ENCODE peak calls at places on chromosomes 16 and 17, in eight cellular contexts. Z, H, F, M, E, J, T and I are unnamed samples.

GRCh38 chr16:30934827-30935557 is 11.6 kb downstream of the FBXL19 start:
- DNase-seq in Z (peak), H (peak), F (no peak), M (peak), E (peak), J (no peak), T (peak), I (peak)

GRCh38 chr16:68281368-68282063 is 17.2 kb downstream of the SLC7A6 start:
- DNase-seq in Z (no peak), H (no peak), F (no peak), M (peak), E (no peak), J (no peak), T (no peak), I (no peak)

GRCh38 chr16:5604770-5605169 is 507.2 kb upstream of the EEF2KMT start:
- DNase-seq in Z (no peak), H (no peak), F (no peak), M (peak), E (no peak), J (no peak), T (no peak), I (no peak)

GRCh38 chr17:47276868-47277267 is 23.2 kb downstream of the ITGB3 start:
- DNase-seq in Z (peak), H (no peak), F (no peak), M (no peak), E (peak), J (peak), T (no peak), I (peak)

GRCh38 chr17:78263063-78263735 is 31.8 kb downstream of the TMEM235 start:
- DNase-seq in Z (no peak), H (no peak), F (no peak), M (no peak), E (no peak), J (no peak), T (no peak), I (no peak)

GRCh38 chr17:36600936-36601302 is 464 bp upstream of the MRM1 start:
- DNase-seq in Z (no peak), H (no peak), F (peak), M (peak), E (no peak), J (no peak), T (no peak), I (no peak)

GRCh38 chr16:19020689-19021088 is 37.0 kb downstream of the TMC7 start:
- DNase-seq in Z (no peak), H (no peak), F (no peak), M (no peak), E (no peak), J (no peak), T (no peak), I (no peak)

GRCh38 chr17:61299517-61300513 is 99.8 kb upstream of the TBX2 start:
- DNase-seq in Z (no peak), H (no peak), F (no peak), M (no peak), E (no peak), J (no peak), T (no peak), I (no peak)

GRCh38 chr17:70271672-70272071 is 102.3 kb downstream of the KCNJ2 start:
- DNase-seq in Z (no peak), H (no peak), F (no peak), M (no peak), E (no peak), J (no peak), T (no peak), I (peak)

GRCh38 chr16:51636913-51637743 is 486.1 kb upstream of the SALL1 start:
- DNase-seq in Z (peak), H (no peak), F (no peak), M (no peak), E (peak), J (no peak), T (no peak), I (peak)

GRCh38 chr17:41527076-41528023 is 758 bp downstream of the KRT19 start:
- DNase-seq in Z (peak), H (no peak), F (no peak), M (no peak), E (no peak), J (no peak), T (peak), I (no peak)

GRCh38 chr17:70855401-70856054 is 686.2 kb downstream of the KCNJ2 start:
- DNase-seq in Z (peak), H (no peak), F (no peak), M (no peak), E (no peak), J (no peak), T (no peak), I (peak)

GRCh38 chr16:28495795-28496749 is 1.6 kb downstream of the APOBR start:
- DNase-seq in Z (no peak), H (no peak), F (no peak), M (no peak), E (no peak), J (no peak), T (no peak), I (no peak)

GRCh38 chr16:57297856-57298255 is 13.4 kb upstream of the PLLP start:
- DNase-seq in Z (no peak), H (no peak), F (no peak), M (peak), E (no peak), J (no peak), T (peak), I (no peak)

GRCh38 chr16:25063102-25063501 is 47.9 kb upstream of the ARHGAP17 start:
- DNase-seq in Z (no peak), H (no peak), F (no peak), M (no peak), E (no peak), J (no peak), T (peak), I (no peak)

GRCh38 chr16:28596840-28597691 is at the start of gene SULT1A2:
- DNase-seq in Z (no peak), H (no peak), F (no peak), M (no peak), E (no peak), J (no peak), T (no peak), I (peak)

GRCh38 chr17:6471531-6472465 is 27.5 kb downstream of the PIMREG start:
- DNase-seq in Z (peak), H (no peak), F (no peak), M (no peak), E (peak), J (no peak), T (no peak), I (peak)

GRCh38 chr17:979539-980405 is at the start of gene NXN:
- DNase-seq in Z (peak), H (peak), F (peak), M (peak), E (peak), J (no peak), T (peak), I (peak)

GRCh38 chr17:82868715-82869131 is 28.9 kb upstream of the ZNF750 start:
- DNase-seq in Z (no peak), H (no peak), F (no peak), M (no peak), E (no peak), J (no peak), T (no peak), I (no peak)

GRCh38 chr17:78572277-78573205 is 4.7 kb downstream of the DNAH17 start:
- DNase-seq in Z (no peak), H (no peak), F (no peak), M (no peak), E (no peak), J (no peak), T (no peak), I (no peak)

GRCh38 chr16:66619534-66620418 is 15.3 kb downstream of the CMTM3 start:
- DNase-seq in Z (peak), H (no peak), F (no peak), M (peak), E (peak), J (peak), T (no peak), I (peak)